ENCODE peak calls at places on chromosomes 13 and 19, in four cellular contexts. X is esophagus squamous epithelium, U is heart right ventricle, O is tibial artery. K is an unnamed sample. For H3K9me3, the result is how much of the 10 kb centered on the place peaks cover.

GRCh38 chr13:95298971-95299627 is 2.2 kb downstream of the ABCC4 start:
- DNase-seq in X (no peak), O (no peak), U (no peak), K (no peak)

GRCh38 chr13:110616103-110617101 is 1.1 kb downstream of the NAXD start:
- DNase-seq in U (no peak), O (peak), X (no peak), K (no peak)

GRCh38 chr19:2500157-2500556 is 24.2 kb downstream of the GADD45B start:
- DNase-seq in X (no peak), U (no peak), O (no peak), K (no peak)

GRCh38 chr19:9329999-9330398 is 6.0 kb downstream of the ZNF559 start:
- DNase-seq in X (no peak), U (no peak), O (no peak), K (no peak)

GRCh38 chr19:45250832-45251451 is at the start of gene MARK4:
- DNase-seq in X (no peak), O (no peak), U (peak), K (peak)

GRCh38 chr13:94712287-94712811 is at the start of gene SOX21:
- DNase-seq in U (no peak), X (no peak), O (no peak), K (peak)

GRCh38 chr13:26695891-26696311 is 64.7 kb downstream of the GPR12 start:
- DNase-seq in X (no peak), O (no peak), U (no peak), K (peak)

GRCh38 chr13:46909037-46909436 is 12.2 kb upstream of the HTR2A start:
- DNase-seq in O (no peak), U (no peak), X (no peak), K (no peak)

GRCh38 chr13:75587679-75588078 is 38.1 kb downstream of the UCHL3 start:
- DNase-seq in O (no peak), U (no peak), X (no peak), K (no peak)

GRCh38 chr13:30429721-30430694 is 7.7 kb downstream of the UBE2L5 start:
- DNase-seq in O (no peak), U (no peak), X (no peak), K (no peak)

GRCh38 chr19:37719111-37719926 is at the start of gene ZNF607:
- DNase-seq in O (peak), X (peak), U (peak), K (peak)

GRCh38 chr19:52453324-52454094 is at the start of gene ZNF578:
- DNase-seq in U (peak), X (peak), O (peak), K (peak)

GRCh38 chr19:34989248-34989797 is 10.8 kb upstream of the GRAMD1A start:
- DNase-seq in O (no peak), U (no peak), X (no peak), K (no peak)

GRCh38 chr13:35984287-35984686 is 146.9 kb downstream of the DCLK1 start:
- DNase-seq in U (no peak), X (no peak), O (no peak), K (no peak)

GRCh38 chr13:52846567-52847321 is 1.7 kb downstream of the PCDH8 start:
- DNase-seq in X (no peak), U (peak), O (peak), K (peak)

DNA sequence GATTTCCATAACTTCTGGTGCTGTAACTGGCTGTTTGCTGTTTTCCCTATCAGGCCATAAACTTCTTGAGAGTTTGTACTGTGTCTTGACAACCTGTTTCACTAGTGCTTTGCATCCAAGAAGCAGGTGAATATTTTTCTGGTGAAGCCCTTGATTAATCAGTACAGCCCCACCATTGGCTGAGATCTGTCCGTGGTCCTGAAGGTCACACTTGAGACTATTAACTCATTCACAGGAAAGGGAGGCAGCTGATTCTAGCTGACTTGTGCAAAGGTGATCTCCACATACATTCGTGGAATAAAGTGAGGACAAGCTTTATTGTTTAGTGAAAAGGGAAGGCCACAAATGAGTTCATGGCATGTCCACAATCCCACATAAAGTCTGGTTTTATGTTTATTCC is 61.4 kb upstream of the ZNF835 start:
- DNase-seq in O (no peak), U (no peak), X (no peak), K (no peak)
- H3K9me3 ChIP-seq in O (under half), U (under half), X (under half), K (under half)

GRCh38 chr13:101565327-101565726 is 112.9 kb downstream of the ITGBL1 start:
- DNase-seq in U (no peak), O (no peak), X (no peak), K (no peak)

GRCh38 chr13:101569807-101570206 is 117.3 kb downstream of the ITGBL1 start:
- DNase-seq in U (no peak), O (no peak), X (no peak), K (no peak)

GRCh38 chr13:101570410-101570809 is 117.9 kb downstream of the ITGBL1 start:
- DNase-seq in U (no peak), O (no peak), X (no peak), K (no peak)

GRCh38 chr13:101572456-101572855 is 120.0 kb downstream of the ITGBL1 start:
- DNase-seq in X (no peak), U (no peak), O (no peak), K (no peak)

DNA sequence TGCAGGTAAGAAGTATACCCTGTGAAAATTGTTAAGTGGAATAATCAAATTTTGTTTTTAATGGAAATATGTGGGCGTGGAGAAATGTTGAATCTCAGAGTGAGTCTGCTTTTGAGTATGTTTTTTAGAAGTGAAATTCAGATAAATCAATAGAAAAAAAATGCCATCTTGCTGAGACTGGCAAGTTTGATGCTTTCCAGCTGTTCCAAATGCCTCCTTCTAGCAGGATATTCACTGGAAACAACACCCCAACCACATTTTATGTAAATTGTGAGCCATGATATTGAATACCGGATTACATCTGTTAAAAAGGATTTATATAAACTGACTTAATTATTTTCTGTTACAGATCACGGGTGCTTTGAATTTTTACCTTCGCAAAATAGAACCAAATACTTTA is 115.4 kb downstream of the ITGBL1 start:
- DNase-seq in X (no peak), O (no peak), U (no peak), K (no peak)
- TF ChIP-seq CTCF in X (no peak), O (no peak), U (no peak), K (no peak)

DNA sequence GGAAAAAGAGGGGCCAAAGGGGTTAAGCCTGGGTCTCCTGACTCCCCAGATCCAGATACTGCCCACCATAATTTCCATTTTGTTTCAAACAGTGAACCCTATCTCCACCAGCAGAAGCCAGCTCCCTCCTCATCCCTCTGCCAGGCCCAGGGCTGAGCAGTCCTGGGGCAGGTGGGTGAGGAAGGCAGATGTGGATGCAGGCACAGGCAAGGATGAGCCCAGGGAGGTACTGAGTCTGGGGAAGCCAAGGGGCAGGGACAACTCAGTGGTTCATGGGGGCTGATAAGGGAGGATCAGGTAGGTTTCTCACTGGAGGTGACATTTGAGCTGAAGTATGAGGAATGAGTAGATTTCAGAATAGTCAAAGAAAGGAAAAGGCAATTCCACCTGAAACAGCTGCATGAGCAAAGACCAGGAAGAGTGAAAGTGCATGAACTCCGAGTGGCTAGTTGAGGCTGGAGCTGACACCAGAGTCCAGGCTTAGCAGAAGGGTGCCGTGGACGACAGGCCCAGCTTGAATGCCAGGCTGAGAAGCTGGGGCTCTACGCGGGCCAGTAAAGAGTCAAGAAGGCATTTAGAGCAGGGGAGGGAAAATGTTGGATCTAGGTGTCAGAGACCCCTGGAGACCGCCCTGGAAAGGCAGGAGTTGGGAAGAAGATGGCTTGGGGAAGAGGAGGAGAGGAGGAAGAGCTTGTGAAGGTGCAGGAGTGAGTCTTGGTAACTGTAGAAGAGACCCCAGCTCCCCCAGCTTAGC is 10.3 kb downstream of the CIC start:
- DNase-seq in U (no peak), X (no peak), O (no peak), K (no peak)
- H3K27ac ChIP-seq in U (peak), X (peak), O (peak), K (peak)

GRCh38 chr19:50230379-50231351 is 27.2 kb downstream of the MYH14 start:
- DNase-seq in U (peak), O (no peak), X (no peak), K (no peak)
- H3K9me3 ChIP-seq in U (under half), O (under half), X (under half), K (under half)

GRCh38 chr13:23767806-23768205 is 121.4 kb downstream of the MIPEP start:
- DNase-seq in U (no peak), O (no peak), X (no peak), K (no peak)

GRCh38 chr13:23772717-23773116 is 116.5 kb downstream of the MIPEP start:
- DNase-seq in U (no peak), O (no peak), X (no peak), K (no peak)

GRCh38 chr13:23771966-23772365 is 117.2 kb downstream of the MIPEP start:
- DNase-seq in X (no peak), U (no peak), O (no peak), K (no peak)

GRCh38 chr13:23766939-23767338 is 122.3 kb downstream of the MIPEP start:
- DNase-seq in O (no peak), X (no peak), U (no peak), K (no peak)

GRCh38 chr13:23770428-23770827 is 118.8 kb downstream of the MIPEP start:
- DNase-seq in X (no peak), O (no peak), U (no peak), K (no peak)
- TF ChIP-seq CTCF in X (no peak), O (no peak), U (no peak), K (no peak)

GRCh38 chr19:5956728-5957127 is 21.2 kb downstream of the RANBP3 start:
- DNase-seq in X (no peak), O (no peak), U (no peak), K (no peak)

GRCh38 chr19:5957132-5957531 is 20.8 kb downstream of the RANBP3 start:
- DNase-seq in X (no peak), U (no peak), O (no peak), K (no peak)

GRCh38 chr19:5958851-5959122 is 19.2 kb downstream of the RANBP3 start:
- DNase-seq in X (no peak), U (no peak), O (no peak), K (no peak)

GRCh38 chr19:5959260-5960004 is 18.5 kb downstream of the RANBP3 start:
- DNase-seq in U (no peak), O (no peak), X (no peak), K (no peak)

GRCh38 chr19:5958074-5958850 is 19.7 kb downstream of the RANBP3 start:
- DNase-seq in O (no peak), U (no peak), X (no peak), K (no peak)
- H3K27ac ChIP-seq in O (no peak), U (no peak), X (peak), K (no peak)

DNA sequence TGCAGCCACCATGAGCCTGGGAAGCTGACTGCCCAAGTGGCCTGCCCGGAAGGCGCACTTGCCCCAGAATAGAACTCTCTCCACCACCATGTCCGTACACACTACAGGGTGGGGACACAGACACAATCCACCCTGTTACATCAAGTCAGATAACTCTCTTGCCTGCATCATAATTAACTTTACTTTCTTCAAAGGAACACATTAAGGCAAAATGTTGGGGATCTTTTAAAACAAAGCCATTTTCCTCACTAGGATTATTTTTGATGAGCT is 23.3 kb upstream of the VSTM2B start:
- DNase-seq in U (no peak), X (no peak), O (no peak), K (no peak)
- H3K9me3 ChIP-seq in U (under half), X (under half), O (under half), K (under half)

DNA sequence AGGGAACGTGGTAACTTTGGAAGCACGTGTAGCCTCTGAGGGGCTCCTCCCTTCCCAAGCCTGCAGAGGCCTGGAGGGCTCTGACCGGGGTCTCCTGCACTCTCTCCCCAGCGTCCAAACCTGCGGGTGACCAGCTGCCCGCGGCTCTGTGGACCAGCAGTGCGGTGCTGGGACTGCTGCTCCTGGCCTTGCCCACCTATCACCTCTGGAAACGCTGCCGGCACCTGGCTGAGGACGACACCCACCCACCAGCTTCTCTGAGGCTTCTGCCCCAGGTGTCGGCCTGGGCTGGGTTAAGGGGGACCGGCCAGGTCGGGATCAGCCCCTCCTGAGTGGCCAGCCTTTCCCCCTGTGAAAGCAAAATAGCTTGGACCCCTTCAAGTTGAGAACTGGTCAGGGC is 2.7 kb upstream of the TPGS1 start:
- DNase-seq in U (no peak), O (no peak), X (no peak), K (no peak)
- TF ChIP-seq CTCF in U (no peak), O (no peak), X (no peak), K (no peak)

DNA sequence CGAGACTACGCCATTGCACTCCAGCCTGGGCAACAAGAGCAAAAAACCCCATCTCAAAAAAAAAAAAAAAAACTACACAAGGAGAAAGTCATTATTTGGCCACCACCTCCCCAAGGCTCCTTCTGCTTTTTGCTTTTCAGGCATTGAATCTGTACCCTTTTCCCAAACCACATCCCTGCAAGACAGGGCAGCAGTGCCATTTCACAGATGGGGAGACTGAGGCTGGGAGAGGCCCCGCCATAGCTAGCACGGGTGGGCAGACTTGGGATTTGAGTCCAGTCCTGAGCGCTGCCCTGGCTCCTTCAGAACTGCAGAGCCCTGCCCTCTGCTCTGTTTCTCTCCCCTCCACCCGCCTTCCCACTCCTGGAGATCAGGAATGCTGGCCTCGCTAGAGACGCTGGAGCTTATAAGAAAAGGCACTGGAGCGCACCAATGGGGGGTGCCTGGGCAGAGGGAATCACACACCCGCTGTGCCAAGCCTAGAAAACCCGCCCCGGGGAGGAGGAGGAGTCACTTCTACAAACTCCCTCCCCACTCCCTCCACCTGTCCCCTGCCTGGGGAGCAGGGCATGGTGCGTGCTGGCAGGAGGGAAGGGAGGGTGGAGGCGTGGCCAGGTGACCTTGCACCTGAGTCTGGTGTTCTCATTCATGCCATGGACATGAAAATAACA is 17.6 kb downstream of the TJP3 start:
- DNase-seq in U (no peak), O (no peak), X (no peak), K (peak)
- H3K27ac ChIP-seq in U (no peak), O (no peak), X (no peak), K (no peak)

K was measured in left lung.